ENCODE peak calls at places on chromosomes 16 and 17, in ten cellular contexts. One of them, this sample, is unnamed.

GRCh38 chr16:8430401-8430800 is 159.9 kb downstream of the TMEM114 start:
- DNase-seq in uterus: no peak
- DNase-seq in adrenal gland: no peak
- DNase-seq in IMR-90: no peak
- DNase-seq in A549: no peak
- DNase-seq in H1: no peak
- DNase-seq in breast epithelium: no peak
- DNase-seq in lower leg skin: no peak
- DNase-seq in stomach: no peak
- DNase-seq in endothelial cell of umbilical vein: no peak
- DNase-seq in this sample: no peak

GRCh38 chr17:34623856-34624766 is 44.7 kb downstream of the TMEM132E start:
- DNase-seq in A549: no peak
- DNase-seq in lower leg skin: no peak
- DNase-seq in uterus: no peak
- DNase-seq in adrenal gland: no peak
- DNase-seq in H1: no peak
- DNase-seq in endothelial cell of umbilical vein: no peak
- DNase-seq in stomach: no peak
- DNase-seq in IMR-90: no peak
- DNase-seq in breast epithelium: no peak
- DNase-seq in this sample: no peak

GRCh38 chr17:55177159-55177913 is 87.4 kb upstream of the HLF start:
- DNase-seq in lower leg skin: no peak
- DNase-seq in uterus: no peak
- DNase-seq in stomach: no peak
- DNase-seq in IMR-90: no peak
- DNase-seq in A549: peak; percentile 29
- DNase-seq in breast epithelium: no peak
- DNase-seq in H1: no peak
- DNase-seq in endothelial cell of umbilical vein: peak; percentile 89
- DNase-seq in adrenal gland: no peak
- DNase-seq in this sample: no peak

GRCh38 chr17:20202141-20202574 is 193.0 kb downstream of the SPECC1 start:
- DNase-seq in IMR-90: no peak
- DNase-seq in A549: peak; percentile 45
- DNase-seq in H1: no peak
- DNase-seq in lower leg skin: no peak
- DNase-seq in endothelial cell of umbilical vein: no peak
- DNase-seq in breast epithelium: no peak
- DNase-seq in uterus: no peak
- DNase-seq in stomach: no peak
- DNase-seq in adrenal gland: no peak
- DNase-seq in this sample: no peak

GRCh38 chr17:77692571-77693161 is 265.8 kb upstream of the TNRC6C start:
- DNase-seq in breast epithelium: peak; percentile 16
- DNase-seq in IMR-90: peak; percentile 9
- DNase-seq in A549: no peak
- DNase-seq in adrenal gland: peak; percentile 74
- DNase-seq in H1: no peak
- DNase-seq in endothelial cell of umbilical vein: no peak
- DNase-seq in stomach: no peak
- DNase-seq in uterus: no peak
- DNase-seq in lower leg skin: peak; percentile 73
- DNase-seq in this sample: no peak

GRCh38 chr16:57859331-57859730 is 57.0 kb upstream of the KIFC3 start:
- DNase-seq in H1: no peak
- DNase-seq in A549: peak; percentile 82
- DNase-seq in stomach: no peak
- DNase-seq in adrenal gland: no peak
- DNase-seq in breast epithelium: no peak
- DNase-seq in uterus: no peak
- DNase-seq in lower leg skin: no peak
- DNase-seq in endothelial cell of umbilical vein: peak; percentile 31
- DNase-seq in IMR-90: peak; percentile 34
- DNase-seq in this sample: peak; percentile 19

GRCh38 chr17:68981288-68981687 is 26.1 kb upstream of the ABCA8 start:
- DNase-seq in IMR-90: peak; percentile 36
- DNase-seq in H1: no peak
- DNase-seq in A549: no peak
- DNase-seq in uterus: peak; percentile 26
- DNase-seq in lower leg skin: no peak
- DNase-seq in breast epithelium: no peak
- DNase-seq in adrenal gland: peak; percentile 74
- DNase-seq in endothelial cell of umbilical vein: peak; percentile 98
- DNase-seq in stomach: peak; percentile 29
- DNase-seq in this sample: no peak

GRCh38 chr17:62704381-62704971 is 77.0 kb downstream of the MRC2 start:
- DNase-seq in uterus: peak; percentile 52
- DNase-seq in adrenal gland: no peak
- DNase-seq in endothelial cell of umbilical vein: peak; percentile 12
- DNase-seq in breast epithelium: peak; percentile 56
- DNase-seq in H1: no peak
- DNase-seq in A549: peak; percentile 57
- DNase-seq in lower leg skin: peak; percentile 94
- DNase-seq in stomach: peak; percentile 34
- DNase-seq in IMR-90: peak; percentile 35
- DNase-seq in this sample: no peak

GRCh38 chr16:67807148-67807682 is 526 bp downstream of the TSNAXIP1 start:
- DNase-seq in endothelial cell of umbilical vein: no peak
- DNase-seq in A549: no peak
- DNase-seq in breast epithelium: no peak
- DNase-seq in lower leg skin: no peak
- DNase-seq in stomach: no peak
- DNase-seq in H1: no peak
- DNase-seq in adrenal gland: no peak
- DNase-seq in uterus: no peak
- DNase-seq in IMR-90: no peak
- DNase-seq in this sample: no peak

GRCh38 chr16:67804853-67805542 is 1.4 kb downstream of the RANBP10 start:
- DNase-seq in H1: no peak
- DNase-seq in stomach: no peak
- DNase-seq in uterus: no peak
- DNase-seq in IMR-90: peak; percentile 34
- DNase-seq in adrenal gland: peak; percentile 21
- DNase-seq in lower leg skin: no peak
- DNase-seq in A549: no peak
- DNase-seq in endothelial cell of umbilical vein: peak; percentile 41
- DNase-seq in breast epithelium: no peak
- DNase-seq in this sample: no peak

GRCh38 chr16:67805718-67806427 is 487 bp downstream of the RANBP10 start:
- DNase-seq in breast epithelium: no peak
- DNase-seq in lower leg skin: no peak
- DNase-seq in uterus: no peak
- DNase-seq in H1: no peak
- DNase-seq in A549: no peak
- DNase-seq in adrenal gland: peak; percentile 32
- DNase-seq in endothelial cell of umbilical vein: no peak
- DNase-seq in stomach: no peak
- DNase-seq in IMR-90: no peak
- DNase-seq in this sample: no peak

GRCh38 chr16:67803894-67804293 is 2.5 kb downstream of the RANBP10 start:
- DNase-seq in breast epithelium: no peak
- DNase-seq in H1: no peak
- DNase-seq in endothelial cell of umbilical vein: no peak
- DNase-seq in adrenal gland: no peak
- DNase-seq in uterus: no peak
- DNase-seq in IMR-90: no peak
- DNase-seq in stomach: no peak
- DNase-seq in lower leg skin: no peak
- DNase-seq in A549: no peak
- DNase-seq in this sample: no peak

DNA sequence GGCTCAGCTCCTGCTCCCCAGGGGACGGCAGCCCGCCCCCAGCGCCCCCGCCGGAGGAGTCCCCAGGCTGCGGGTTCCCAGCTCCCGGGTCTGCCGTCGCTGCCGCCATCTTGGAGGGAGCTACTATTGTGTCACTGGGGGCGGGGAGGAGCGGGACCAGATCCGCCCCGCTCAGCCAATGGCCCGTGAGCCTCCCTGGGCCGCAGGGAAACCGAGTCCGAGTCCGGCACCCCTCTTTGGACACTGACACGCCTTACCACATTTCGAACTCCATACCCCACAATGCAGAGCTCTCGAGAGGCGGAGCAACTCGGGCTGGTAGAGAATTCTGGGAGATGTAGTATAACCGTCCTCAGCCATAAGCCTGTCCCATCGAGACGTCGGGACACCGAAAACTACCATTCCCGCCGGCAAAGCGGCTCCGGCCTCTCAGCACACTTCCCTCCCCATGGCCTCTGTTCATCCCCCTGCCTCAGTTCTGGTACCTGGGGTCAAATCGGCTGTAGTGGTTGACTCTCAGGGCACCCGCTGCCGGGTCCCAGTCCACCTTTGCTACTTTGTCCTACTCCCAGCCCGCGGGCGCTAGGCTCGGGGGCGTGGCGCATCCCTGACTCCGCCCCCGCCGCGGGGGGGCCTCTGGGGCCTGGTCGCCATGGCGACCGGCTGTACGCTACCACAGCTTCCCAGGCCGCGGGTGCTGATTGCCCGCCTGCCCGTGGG is at the start of the genes RANBP10 and TSNAXIP1:
- DNase-seq in uterus: peak; percentile 96
- DNase-seq in H1: peak; percentile 97
- DNase-seq in endothelial cell of umbilical vein: peak; percentile 100
- DNase-seq in adrenal gland: peak; percentile 99
- DNase-seq in lower leg skin: peak; percentile 99
- DNase-seq in A549: peak; percentile 99
- DNase-seq in stomach: peak; percentile 97
- DNase-seq in breast epithelium: peak; percentile 99
- DNase-seq in IMR-90: peak; percentile 99
- DNase-seq in this sample: peak; percentile 99
- TF ChIP-seq POLR2A in uterus: peak; percentile 87
- TF ChIP-seq POLR2A in H1: peak; percentile 60
- TF ChIP-seq POLR2A in endothelial cell of umbilical vein: peak; percentile 96
- TF ChIP-seq POLR2A in adrenal gland: peak; percentile 76
- TF ChIP-seq POLR2A in lower leg skin: no peak
- TF ChIP-seq POLR2A in A549: peak; percentile 79
- TF ChIP-seq POLR2A in stomach: peak; percentile 65
- TF ChIP-seq POLR2A in breast epithelium: peak; percentile 56
- TF ChIP-seq POLR2A in IMR-90: peak; percentile 82
- TF ChIP-seq POLR2A in this sample: peak; percentile 96

DNA sequence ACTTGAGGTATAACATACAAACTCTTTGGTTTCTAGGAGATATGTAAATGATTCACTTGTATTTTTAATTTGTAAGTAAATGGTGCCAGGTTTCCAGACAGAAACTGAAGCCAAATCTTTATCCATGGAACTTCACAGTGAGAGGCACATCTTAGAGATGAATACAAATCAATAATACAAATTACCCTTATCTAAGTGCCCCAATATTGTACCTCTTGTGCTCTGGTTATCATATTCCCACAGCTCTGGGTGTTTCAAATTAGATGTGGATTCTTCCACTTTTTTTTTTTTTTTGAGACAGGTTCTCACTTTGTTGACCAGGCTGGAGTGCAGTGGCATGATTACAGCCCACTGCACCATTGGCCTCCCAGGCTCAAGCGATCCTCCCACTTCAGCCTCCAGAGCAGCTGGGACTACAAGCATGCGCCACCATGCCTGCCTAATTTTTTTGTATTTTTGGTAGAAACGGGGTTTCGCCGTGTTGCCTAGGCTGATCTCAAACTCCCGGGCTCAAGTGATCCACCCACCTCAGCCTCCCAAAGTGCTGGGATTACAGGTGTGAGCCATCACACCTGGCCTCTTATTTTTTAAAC is 38.0 kb upstream of the DHX40 start:
- DNase-seq in adrenal gland: no peak
- DNase-seq in breast epithelium: no peak
- DNase-seq in endothelial cell of umbilical vein: no peak
- DNase-seq in uterus: no peak
- DNase-seq in H1: no peak
- DNase-seq in IMR-90: no peak
- DNase-seq in lower leg skin: no peak
- DNase-seq in stomach: no peak
- DNase-seq in A549: peak; percentile 32
- DNase-seq in this sample: peak; percentile 59
- TF ChIP-seq POLR2A in adrenal gland: no peak
- TF ChIP-seq POLR2A in breast epithelium: no peak
- TF ChIP-seq POLR2A in endothelial cell of umbilical vein: no peak
- TF ChIP-seq POLR2A in uterus: no peak
- TF ChIP-seq POLR2A in H1: no peak
- TF ChIP-seq POLR2A in IMR-90: no peak
- TF ChIP-seq POLR2A in lower leg skin: no peak
- TF ChIP-seq POLR2A in stomach: no peak
- TF ChIP-seq POLR2A in A549: peak; percentile 38
- TF ChIP-seq POLR2A in this sample: no peak

GRCh38 chr16:86823125-86823524 is 244.8 kb downstream of the FOXL1 start:
- DNase-seq in H1: no peak
- DNase-seq in uterus: no peak
- DNase-seq in breast epithelium: no peak
- DNase-seq in endothelial cell of umbilical vein: no peak
- DNase-seq in A549: no peak
- DNase-seq in stomach: no peak
- DNase-seq in lower leg skin: no peak
- DNase-seq in IMR-90: no peak
- DNase-seq in adrenal gland: no peak
- DNase-seq in this sample: no peak

GRCh38 chr16:86821933-86822332 is 243.6 kb downstream of the FOXL1 start:
- DNase-seq in stomach: no peak
- DNase-seq in uterus: no peak
- DNase-seq in IMR-90: no peak
- DNase-seq in adrenal gland: no peak
- DNase-seq in lower leg skin: no peak
- DNase-seq in A549: no peak
- DNase-seq in H1: no peak
- DNase-seq in breast epithelium: no peak
- DNase-seq in endothelial cell of umbilical vein: no peak
- DNase-seq in this sample: no peak

GRCh38 chr16:86816930-86817625 is 238.7 kb downstream of the FOXL1 start:
- DNase-seq in adrenal gland: no peak
- DNase-seq in uterus: no peak
- DNase-seq in H1: no peak
- DNase-seq in lower leg skin: peak; percentile 28
- DNase-seq in A549: no peak
- DNase-seq in stomach: no peak
- DNase-seq in IMR-90: no peak
- DNase-seq in endothelial cell of umbilical vein: no peak
- DNase-seq in breast epithelium: no peak
- DNase-seq in this sample: no peak

GRCh38 chr16:86819523-86819887 is 241.2 kb downstream of the FOXL1 start:
- DNase-seq in H1: no peak
- DNase-seq in A549: no peak
- DNase-seq in IMR-90: no peak
- DNase-seq in stomach: no peak
- DNase-seq in breast epithelium: no peak
- DNase-seq in adrenal gland: no peak
- DNase-seq in endothelial cell of umbilical vein: no peak
- DNase-seq in uterus: no peak
- DNase-seq in lower leg skin: peak; percentile 31
- DNase-seq in this sample: no peak

DNA sequence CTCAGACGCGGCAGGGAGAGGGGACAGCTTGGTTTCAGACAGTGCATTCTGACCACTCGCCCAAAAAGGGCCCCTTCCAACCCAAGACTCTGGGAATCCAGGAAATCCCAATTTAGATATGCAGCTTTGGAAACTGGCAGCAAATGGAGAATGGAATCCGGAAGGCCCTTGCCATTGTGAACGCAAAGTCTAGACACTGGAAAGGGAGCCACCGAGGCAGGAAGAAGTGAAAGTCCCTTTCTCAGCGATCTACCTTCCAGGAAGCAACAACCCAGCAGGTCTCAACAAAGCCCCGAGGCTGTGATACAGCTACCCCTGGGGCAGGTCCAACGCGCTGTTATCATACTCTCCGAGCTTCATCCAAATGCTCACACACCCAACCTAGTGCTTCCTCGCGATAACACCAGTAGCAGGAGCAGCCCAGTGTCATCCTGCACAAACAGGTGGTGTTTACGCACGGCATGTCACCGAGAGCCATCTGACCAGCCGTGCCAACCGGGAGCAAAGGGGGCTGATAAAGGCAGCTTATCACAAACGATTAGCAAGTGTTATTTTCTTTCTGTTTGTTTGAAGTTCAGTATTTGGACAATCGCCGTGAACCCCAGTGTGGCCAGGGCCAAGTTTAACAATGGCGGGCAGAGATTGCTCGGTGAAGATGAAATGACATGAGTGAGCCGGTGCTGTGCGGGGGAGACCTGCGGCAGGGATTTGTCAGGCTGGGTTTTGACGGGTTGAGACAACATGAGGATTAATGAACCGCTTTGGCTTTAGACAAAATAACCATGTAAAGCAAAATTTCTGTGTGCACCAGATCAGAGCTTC is 240.6 kb downstream of the FOXL1 start:
- DNase-seq in uterus: no peak
- DNase-seq in A549: no peak
- DNase-seq in adrenal gland: no peak
- DNase-seq in IMR-90: no peak
- DNase-seq in H1: no peak
- DNase-seq in breast epithelium: no peak
- DNase-seq in stomach: no peak
- DNase-seq in lower leg skin: peak; percentile 80
- DNase-seq in endothelial cell of umbilical vein: peak; percentile 80
- DNase-seq in this sample: peak; percentile 61
- TF ChIP-seq POLR2A in uterus: no peak
- TF ChIP-seq POLR2A in A549: no peak
- TF ChIP-seq POLR2A in adrenal gland: no peak
- TF ChIP-seq POLR2A in IMR-90: no peak
- TF ChIP-seq POLR2A in H1: no peak
- TF ChIP-seq POLR2A in breast epithelium: no peak
- TF ChIP-seq POLR2A in stomach: no peak
- TF ChIP-seq POLR2A in lower leg skin: no peak
- TF ChIP-seq POLR2A in endothelial cell of umbilical vein: no peak
- TF ChIP-seq POLR2A in this sample: no peak

DNA sequence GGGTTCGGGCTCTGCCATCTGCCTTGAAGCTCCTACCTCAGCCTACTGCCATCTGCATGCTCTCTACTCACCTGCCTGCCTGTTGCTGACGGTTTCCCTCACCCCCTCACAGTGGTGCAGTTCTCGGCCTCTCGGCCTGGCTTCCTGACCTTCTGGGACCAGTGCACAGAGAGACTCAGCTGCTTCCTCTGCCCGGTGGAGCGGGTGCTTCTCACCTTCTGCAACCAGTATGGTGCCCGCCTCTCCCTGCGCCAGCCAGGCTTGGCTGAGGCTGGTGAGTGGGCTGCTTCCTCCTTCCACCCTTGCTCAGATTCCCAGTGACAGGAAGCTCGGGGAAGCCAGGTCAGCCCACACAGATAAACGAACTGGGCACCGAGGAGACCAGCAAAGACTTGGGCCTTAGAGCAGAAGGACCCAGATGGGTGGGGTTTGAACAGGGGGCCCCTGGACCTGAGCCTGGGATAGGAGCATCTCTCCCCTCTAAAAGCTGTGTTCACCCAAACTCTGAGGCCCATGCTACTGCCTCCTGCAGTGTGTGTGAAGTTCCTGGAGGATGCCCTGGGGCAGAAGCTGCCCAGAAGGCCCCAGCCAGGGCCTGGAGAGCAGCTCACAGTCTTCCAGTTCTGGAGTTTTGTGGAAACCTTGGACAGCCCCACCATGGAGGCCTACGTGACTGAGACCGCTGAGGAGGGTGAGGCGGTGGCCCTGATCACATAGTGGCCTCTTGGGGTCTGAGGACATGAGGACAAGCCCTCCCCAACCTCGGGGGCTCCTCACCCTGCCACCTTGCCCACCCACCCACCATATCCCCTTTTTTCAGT is 16.4 kb downstream of the RIPOR1 start:
- DNase-seq in uterus: no peak
- DNase-seq in H1: no peak
- DNase-seq in lower leg skin: peak; percentile 83
- DNase-seq in stomach: no peak
- DNase-seq in A549: no peak
- DNase-seq in endothelial cell of umbilical vein: no peak
- DNase-seq in IMR-90: no peak
- DNase-seq in breast epithelium: no peak
- DNase-seq in adrenal gland: no peak
- DNase-seq in this sample: no peak
- TF ChIP-seq POLR2A in uterus: no peak
- TF ChIP-seq POLR2A in H1: no peak
- TF ChIP-seq POLR2A in lower leg skin: no peak
- TF ChIP-seq POLR2A in stomach: no peak
- TF ChIP-seq POLR2A in A549: no peak
- TF ChIP-seq POLR2A in endothelial cell of umbilical vein: no peak
- TF ChIP-seq POLR2A in IMR-90: no peak
- TF ChIP-seq POLR2A in breast epithelium: no peak
- TF ChIP-seq POLR2A in adrenal gland: no peak
- TF ChIP-seq POLR2A in this sample: no peak

This sample was measured in erythroblast.